ENCODE peak calls at places on chromosomes 6 and 20, in six cellular contexts. S is cardiac muscle cell; D is spleen; L is SK-N-SH; F is tibial artery; C is CD8-positive, alpha-beta T cell. O is an unnamed sample.

GRCh38 chr6:1596088-1596852 is 13.4 kb upstream of the FOXC1 start:
- DNase-seq in S (peak; percentile 71), D (peak; percentile 91), L (peak; percentile 91), F (no peak), C (peak; percentile 67), O (peak; percentile 58)

GRCh38 chr6:34664270-34664971 is 32.1 kb downstream of the ILRUN start:
- DNase-seq in S (no peak), D (no peak), L (no peak), F (no peak), C (no peak), O (peak; percentile 60)

GRCh38 chr20:574297-574942 is 30.8 kb upstream of the CSNK2A1 start:
- DNase-seq in S (no peak), D (no peak), L (no peak), F (no peak), C (no peak), O (no peak)

GRCh38 chr6:133553652-133554051 is 312.5 kb downstream of the EYA4 start:
- DNase-seq in S (peak; percentile 76), D (no peak), L (peak; percentile 32), F (no peak), C (no peak), O (no peak)

GRCh38 chr6:7691021-7691420 is 34.9 kb upstream of the BMP6 start:
- DNase-seq in S (no peak), D (no peak), L (no peak), F (no peak), C (no peak), O (no peak)

GRCh38 chr6:47483853-47484546 is 6.4 kb downstream of the CD2AP start:
- DNase-seq in S (no peak), D (no peak), L (no peak), F (no peak), C (no peak), O (no peak)

GRCh38 chr20:53829706-53830521 is 236.3 kb upstream of the ZNF217 start:
- DNase-seq in S (no peak), D (no peak), L (no peak), F (no peak), C (no peak), O (no peak)

GRCh38 chr20:43590036-43590391 is 723 bp upstream of the IFT52 start:
- DNase-seq in S (peak; percentile 34), D (no peak), L (peak; percentile 51), F (no peak), C (no peak), O (no peak)

GRCh38 chr6:169838291-169839028 is 87.0 kb downstream of the ERMARD start:
- DNase-seq in S (no peak), D (peak; percentile 64), L (peak; percentile 85), F (no peak), C (no peak), O (no peak)

GRCh38 chr6:52672422-52673025 is 1.6 kb downstream of the TMEM14A start:
- DNase-seq in S (no peak), D (no peak), L (no peak), F (no peak), C (no peak), O (no peak)

GRCh38 chr6:95087394-95088097 is 489.8 kb upstream of the MANEA start:
- DNase-seq in S (peak; percentile 86), D (no peak), L (peak; percentile 34), F (no peak), C (no peak), O (no peak)

GRCh38 chr6:127243501-127243900 is 23.2 kb upstream of the RNF146 start:
- DNase-seq in S (no peak), D (no peak), L (no peak), F (no peak), C (no peak), O (no peak)

GRCh38 chr20:34771680-34772081 is 53.8 kb downstream of the NCOA6 start:
- DNase-seq in S (peak; percentile 12), D (no peak), L (no peak), F (no peak), C (no peak), O (no peak)

GRCh38 chr6:11891547-11891946 is 112.9 kb upstream of the ADTRP start:
- DNase-seq in S (no peak), D (no peak), L (no peak), F (no peak), C (no peak), O (no peak)

GRCh38 chr6:114362957-114363356 is 20.1 kb upstream of the HS3ST5 start:
- DNase-seq in S (no peak), D (no peak), L (no peak), F (no peak), C (no peak), O (no peak)

GRCh38 chr20:59351148-59352040 is 51.0 kb downstream of the EDN3 start:
- DNase-seq in S (no peak), D (no peak), L (no peak), F (no peak), C (no peak), O (no peak)

GRCh38 chr6:26250806-26251075 is 114.3 kb upstream of the BTN3A2 start:
- DNase-seq in S (peak; percentile 66), D (no peak), L (no peak), F (no peak), C (peak; percentile 49), O (peak; percentile 73)

GRCh38 chr6:110270166-110270565 is 88.0 kb downstream of the METTL24 start:
- DNase-seq in S (no peak), D (no peak), L (no peak), F (no peak), C (no peak), O (no peak)

GRCh38 chr6:148495029-148495428 is 152.4 kb downstream of the SASH1 start:
- DNase-seq in S (no peak), D (no peak), L (no peak), F (no peak), C (no peak), O (no peak)

GRCh38 chr6:148492654-148493290 is 150.1 kb downstream of the SASH1 start:
- DNase-seq in S (no peak), D (no peak), L (no peak), F (no peak), C (no peak), O (no peak)

GRCh38 chr6:148494226-148494625 is 151.6 kb downstream of the SASH1 start:
- DNase-seq in S (no peak), D (no peak), L (no peak), F (no peak), C (no peak), O (no peak)

GRCh38 chr6:148493374-148493773 is 150.7 kb downstream of the SASH1 start:
- DNase-seq in S (no peak), D (no peak), L (no peak), F (no peak), C (no peak), O (no peak)

DNA sequence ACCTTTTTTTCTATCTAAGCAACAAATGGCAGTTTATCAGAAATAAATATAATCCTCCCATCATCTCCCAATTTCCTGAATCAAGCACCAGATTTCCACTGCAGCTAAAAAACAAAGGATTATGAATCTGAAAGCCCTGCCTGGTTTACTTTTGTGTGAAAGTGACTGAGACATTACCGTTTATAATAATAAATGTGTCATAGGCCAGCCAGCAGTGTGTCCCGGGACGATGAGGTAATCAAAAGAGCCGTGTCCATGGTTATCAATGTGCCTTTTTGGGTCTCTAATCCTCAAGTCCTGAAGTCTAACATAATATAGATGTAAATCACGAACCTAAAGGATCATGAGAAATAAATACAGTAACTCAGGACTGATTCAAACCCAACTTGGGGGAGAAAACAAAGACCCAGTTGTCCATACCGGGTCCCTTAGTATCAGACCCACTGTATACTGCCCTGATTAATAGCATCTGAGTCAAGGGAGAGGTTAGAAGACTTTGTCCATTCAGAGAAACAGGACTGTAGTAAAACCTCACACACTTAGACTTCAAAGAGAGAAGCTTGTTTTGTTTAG is 149.1 kb downstream of the SASH1 start:
- DNase-seq in S (no peak), D (no peak), L (no peak), F (no peak), C (no peak), O (no peak)
- H3K27ac ChIP-seq in S (no peak overlapping the region), D (no peak overlapping the region), L (peak overlapping the region; percentile 81), F (peak overlapping the region; percentile 86), C (no peak overlapping the region), O (no peak overlapping the region)

GRCh38 chr20:9508240-9508661 is 6.1 kb upstream of the LAMP5 start:
- DNase-seq in S (no peak), D (no peak), L (no peak), F (no peak), C (no peak), O (no peak)

GRCh38 chr20:9508696-9509178 is 5.7 kb upstream of the LAMP5 start:
- DNase-seq in S (no peak), D (no peak), L (no peak), F (no peak), C (no peak), O (no peak)

GRCh38 chr20:9506337-9506821 is 8.0 kb upstream of the LAMP5 start:
- DNase-seq in S (no peak), D (no peak), L (no peak), F (no peak), C (no peak), O (no peak)

GRCh38 chr20:9507544-9508239 is 6.7 kb upstream of the LAMP5 start:
- DNase-seq in S (no peak), D (no peak), L (peak; percentile 12), F (no peak), C (no peak), O (no peak)

DNA sequence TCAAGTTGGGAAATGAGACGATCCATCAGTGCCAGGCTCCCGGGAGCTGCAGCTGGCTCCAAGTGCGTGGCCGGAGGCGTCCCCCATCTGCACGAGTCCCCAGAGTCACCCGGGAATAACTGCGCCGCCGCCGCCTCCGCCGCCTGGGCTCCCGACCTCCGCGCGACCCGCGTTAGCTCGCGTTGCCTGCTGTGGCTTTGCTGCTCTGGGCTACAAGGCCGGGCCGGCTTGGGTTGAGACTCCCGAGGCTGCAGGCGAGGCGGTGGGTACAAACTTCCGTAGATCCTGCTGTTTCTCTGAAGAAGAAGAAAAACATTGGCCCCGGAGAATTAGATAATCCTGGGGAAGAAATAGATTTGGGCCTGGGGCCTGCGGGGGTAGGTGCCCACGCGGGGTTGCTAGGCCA is 7.4 kb upstream of the LAMP5 start:
- DNase-seq in S (no peak), D (no peak), L (peak; percentile 15), F (no peak), C (no peak), O (no peak)
- H3K4me3 ChIP-seq in S (no peak overlapping the region), D (no peak overlapping the region), L (no peak overlapping the region), F (peak overlapping the region; percentile 33), C (no peak overlapping the region), O (no peak overlapping the region)

GRCh38 chr20:19620471-19620870 is 137.6 kb upstream of the RIN2 start:
- DNase-seq in S (no peak), D (no peak), L (no peak), F (no peak), C (no peak), O (no peak)
- H3K27ac ChIP-seq in S (no peak overlapping the region), D (no peak overlapping the region), L (no peak overlapping the region), F (no peak overlapping the region), C (no peak overlapping the region), O (no peak overlapping the region)

GRCh38 chr6:19668710-19669109 is 168.5 kb upstream of the ID4 start:
- DNase-seq in S (no peak), D (no peak), L (no peak), F (no peak), C (no peak), O (no peak)

GRCh38 chr6:19664050-19664449 is 173.1 kb upstream of the ID4 start:
- DNase-seq in S (no peak), D (no peak), L (no peak), F (no peak), C (no peak), O (no peak)

GRCh38 chr6:19664878-19665715 is 172.1 kb upstream of the ID4 start:
- DNase-seq in S (no peak), D (no peak), L (no peak), F (no peak), C (no peak), O (no peak)

GRCh38 chr6:19662911-19663310 is 174.3 kb upstream of the ID4 start:
- DNase-seq in S (no peak), D (no peak), L (no peak), F (no peak), C (no peak), O (no peak)

GRCh38 chr6:19663479-19663878 is 173.7 kb upstream of the ID4 start:
- DNase-seq in S (no peak), D (no peak), L (no peak), F (no peak), C (no peak), O (no peak)
- H3K4me3 ChIP-seq in S (no peak overlapping the region), D (no peak overlapping the region), L (no peak overlapping the region), F (no peak overlapping the region), C (no peak overlapping the region), O (no peak overlapping the region)

O was measured in CD4-positive, CD25-positive, alpha-beta regulatory T cell.